ENCODE peak calls at places on chromosomes 3 and 15, in nine cellular contexts. W, B, K, U, Y, M, N, E and Z are unnamed samples.

GRCh38 chr3:52090131-52090548 is 33.8 kb upstream of the DUSP7 start:
- DNase-seq in K (no peak), W (no peak), Y (peak), E (no peak), U (no peak), M (peak), N (peak), B (peak), Z (no peak)

GRCh38 chr3:22115581-22115980 is 364.6 kb upstream of the ZNF385D start:
- DNase-seq in M (no peak), W (no peak), Y (no peak), E (no peak), B (peak), K (no peak), N (no peak), U (no peak), Z (no peak)

GRCh38 chr15:94387854-94388441 is 156.6 kb downstream of the MCTP2 start:
- DNase-seq in U (peak), N (no peak), B (no peak), W (no peak), E (no peak), Y (no peak), M (no peak), K (no peak), Z (no peak)

GRCh38 chr3:195224156-195224979 is 46.6 kb downstream of the XXYLT1 start:
- DNase-seq in M (peak), E (no peak), K (peak), N (no peak), Y (peak), B (no peak), W (no peak), U (peak), Z (no peak)

GRCh38 chr3:109265300-109265699 is 51.0 kb downstream of the DPPA2 start:
- DNase-seq in U (no peak), W (no peak), B (peak), N (no peak), K (no peak), M (no peak), Y (no peak), E (no peak), Z (no peak)

GRCh38 chr3:84092907-84093306 is 865.9 kb upstream of the CADM2 start:
- DNase-seq in U (no peak), E (no peak), B (no peak), N (no peak), K (no peak), M (no peak), Y (no peak), W (no peak), Z (no peak)

GRCh38 chr3:177351757-177352158 is 154.5 kb upstream of the TBL1XR1 start:
- DNase-seq in E (peak), U (peak), W (no peak), M (no peak), N (no peak), Y (no peak), K (no peak), B (no peak), Z (peak)

GRCh38 chr15:63072023-63072650 is 29.6 kb downstream of the TPM1 start:
- DNase-seq in K (no peak), N (no peak), U (no peak), B (peak), Y (no peak), M (no peak), W (no peak), E (no peak), Z (no peak)

GRCh38 chr3:64995857-64996564 is 308.2 kb upstream of the ADAMTS9 start:
- DNase-seq in N (peak), U (no peak), M (no peak), K (no peak), Y (no peak), W (no peak), B (peak), E (no peak), Z (no peak)

GRCh38 chr3:182473191-182473710 is 320.1 kb upstream of the ATP11B start:
- DNase-seq in B (no peak), E (no peak), W (no peak), K (no peak), N (no peak), Y (peak), U (no peak), M (no peak), Z (no peak)

GRCh38 chr15:92808611-92809063 is 91.5 kb upstream of the CHD2 start:
- DNase-seq in K (peak), B (peak), E (no peak), N (peak), M (no peak), U (no peak), Y (no peak), W (no peak), Z (peak)

GRCh38 chr3:30778923-30779322 is 115.5 kb downstream of the GADL1 start:
- DNase-seq in Y (no peak), B (no peak), U (no peak), M (no peak), K (no peak), W (no peak), E (no peak), N (no peak), Z (no peak)

GRCh38 chr3:11385329-11385728 is 113.1 kb downstream of the ATG7 start:
- DNase-seq in B (peak), K (no peak), N (peak), Y (peak), M (no peak), W (no peak), U (no peak), E (no peak), Z (no peak)

GRCh38 chr3:56001537-56001936 is 466.7 kb downstream of the ERC2 start:
- DNase-seq in U (no peak), E (no peak), Y (no peak), W (no peak), N (no peak), K (no peak), B (peak), M (no peak), Z (no peak)

GRCh38 chr3:169362261-169362660 is 301.3 kb downstream of the MECOM start:
- DNase-seq in W (no peak), M (no peak), U (no peak), N (peak), Y (peak), E (no peak), K (no peak), B (peak), Z (no peak)

GRCh38 chr15:82543155-82543554 is 2.9 kb upstream of the RPS17 start:
- DNase-seq in Y (no peak), U (peak), N (peak), W (no peak), K (no peak), B (peak), E (no peak), M (no peak), Z (no peak)

GRCh38 chr3:102449341-102449740 is 14.5 kb downstream of the ZPLD1 start:
- DNase-seq in K (no peak), E (no peak), W (no peak), Y (peak), N (peak), B (peak), U (no peak), M (no peak), Z (no peak)

GRCh38 chr3:187101184-187102072 is 37.9 kb downstream of the RPL39L start:
- DNase-seq in N (peak), K (peak), W (no peak), U (peak), B (peak), M (peak), Y (peak), E (no peak), Z (peak)

GRCh38 chr3:19146685-19147650 is 1.3 kb upstream of the KCNH8 start:
- DNase-seq in M (peak), U (peak), B (peak), K (peak), E (peak), Y (peak), N (peak), W (no peak), Z (peak)

GRCh38 chr3:133130168-133130567 is 92.0 kb downstream of the TMEM108 start:
- DNase-seq in N (peak), Y (no peak), M (no peak), B (peak), W (no peak), E (no peak), K (no peak), U (no peak), Z (no peak)

GRCh38 chr3:122263974-122264588 is 61.0 kb upstream of the CSTA start:
- DNase-seq in Y (no peak), B (no peak), W (no peak), E (no peak), N (no peak), U (no peak), M (no peak), K (no peak), Z (no peak)

GRCh38 chr3:72722930-72723726 is 125.1 kb downstream of the SHQ1 start:
- DNase-seq in K (no peak), M (no peak), E (peak), N (peak), U (no peak), Y (peak), W (no peak), B (peak), Z (peak)

GRCh38 chr3:190430906-190431305 is 18.8 kb downstream of the TMEM207 start:
- DNase-seq in K (no peak), U (no peak), Y (no peak), E (no peak), N (no peak), W (no peak), M (no peak), B (no peak), Z (no peak)

GRCh38 chr3:110568246-110568645 is 503.4 kb upstream of the NECTIN3 start:
- DNase-seq in M (no peak), U (no peak), Y (no peak), K (no peak), E (no peak), W (no peak), B (peak), N (peak), Z (no peak)

GRCh38 chr15:77038312-77039216 is 32.3 kb downstream of the TSPAN3 start:
- DNase-seq in U (no peak), B (no peak), N (no peak), Y (no peak), E (peak), W (no peak), M (no peak), K (peak), Z (no peak)

GRCh38 chr3:125141596-125142417 is 70.7 kb downstream of the SLC12A8 start:
- DNase-seq in M (peak), W (no peak), N (no peak), Y (peak), E (peak), U (peak), B (peak), K (peak), Z (peak)

GRCh38 chr3:55206000-55206399 is 278.1 kb upstream of the LRTM1 start:
- DNase-seq in Y (no peak), E (no peak), W (no peak), M (no peak), K (no peak), N (peak), U (no peak), B (peak), Z (no peak)

GRCh38 chr15:23690450-23690852 is 3.3 kb upstream of the NDN start:
- DNase-seq in B (peak), M (peak), K (no peak), N (peak), Y (no peak), E (no peak), U (no peak), W (no peak), Z (no peak)

GRCh38 chr15:33149919-33150318 is 44.6 kb downstream of the FMN1 start:
- DNase-seq in Y (no peak), W (no peak), U (no peak), K (no peak), B (peak), N (peak), E (no peak), M (no peak), Z (no peak)

GRCh38 chr15:78129098-78130011 is 1.9 kb downstream of the CIB2 start:
- DNase-seq in Y (peak), B (no peak), E (no peak), K (no peak), N (no peak), W (no peak), M (no peak), U (no peak), Z (no peak)

GRCh38 chr15:42065008-42065407 is 29.4 kb downstream of the PLA2G4D start:
- DNase-seq in Y (no peak), E (no peak), W (no peak), M (peak), B (no peak), K (peak), N (no peak), U (no peak), Z (no peak)

GRCh38 chr15:42063122-42063848 is 31.1 kb downstream of the PLA2G4D start:
- DNase-seq in E (no peak), K (peak), B (no peak), Y (no peak), M (no peak), U (no peak), N (no peak), W (no peak), Z (no peak)

GRCh38 chr15:42065478-42065877 is 28.9 kb downstream of the PLA2G4D start:
- DNase-seq in M (peak), W (no peak), N (no peak), E (no peak), B (no peak), Y (no peak), U (no peak), K (no peak), Z (no peak)

GRCh38 chr15:42062284-42062806 is 32.0 kb downstream of the PLA2G4D start:
- DNase-seq in Y (no peak), E (no peak), W (no peak), M (no peak), U (no peak), B (no peak), N (no peak), K (peak), Z (no peak)

DNA sequence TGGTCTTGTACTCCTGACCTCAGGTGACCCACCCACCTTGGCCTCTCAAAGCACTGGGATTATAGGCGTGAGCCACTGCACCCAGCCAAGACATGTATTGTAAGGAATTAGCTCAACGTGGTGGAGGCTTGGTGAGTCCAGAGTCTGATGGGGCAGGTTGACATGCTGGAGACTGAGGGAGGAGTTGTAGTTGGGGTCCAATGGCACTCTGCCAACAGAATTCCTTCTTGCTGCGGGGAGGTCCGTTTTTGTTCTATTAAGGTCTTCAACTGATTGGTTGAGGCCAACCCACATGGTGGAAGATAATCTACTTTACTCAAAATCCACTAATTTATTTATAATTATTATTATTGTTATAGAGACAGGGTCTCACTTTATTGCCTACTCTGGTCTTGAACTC is 30.1 kb downstream of the PLA2G4D start:
- DNase-seq in E (no peak), U (no peak), M (no peak), N (no peak), W (no peak), K (peak), Y (no peak), B (no peak), Z (no peak)
- TF ChIP-seq CTCF in E (no peak), U (no peak), M (no peak), N (no peak), W (no peak), K (no peak), Y (no peak), B (no peak), Z (no peak)

DNA sequence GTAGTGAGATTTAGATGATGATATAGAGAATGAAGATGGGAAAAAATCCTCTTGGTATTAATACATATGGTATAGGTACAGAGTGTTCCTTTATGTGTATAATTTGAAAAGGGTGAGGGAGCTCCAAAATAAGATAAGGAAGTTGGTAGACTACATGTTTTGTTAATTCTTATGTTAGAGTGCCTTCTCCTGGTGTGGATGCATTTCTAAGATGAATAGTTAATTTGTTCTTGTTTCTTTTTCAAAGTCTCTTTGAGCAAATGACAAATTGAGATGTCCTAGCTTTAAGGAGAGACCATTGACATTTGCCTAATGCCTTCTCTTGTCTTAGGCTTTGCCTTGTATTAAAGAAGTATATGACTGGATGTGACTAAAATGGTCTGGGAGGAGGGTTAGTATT is 34.1 kb downstream of the AKAP13 start:
- DNase-seq in Y (no peak), N (peak), E (peak), W (no peak), U (peak), M (no peak), B (no peak), K (no peak), Z (peak)
- TF ChIP-seq CTCF in Y (peak), N (peak), E (peak), W (peak), U (peak), M (peak), B (no peak), K (no peak), Z (peak)

GRCh38 chr3:111618945-111619344 is 23.8 kb upstream of the ZBED2 start:
- DNase-seq in B (no peak), E (no peak), U (no peak), Y (no peak), N (no peak), K (no peak), W (no peak), M (no peak), Z (no peak)

GRCh38 chr3:111617406-111617805 is 22.3 kb upstream of the ZBED2 start:
- DNase-seq in K (no peak), U (no peak), E (no peak), B (no peak), M (no peak), W (no peak), Y (no peak), N (no peak), Z (no peak)

GRCh38 chr3:111617912-111618601 is 22.9 kb upstream of the ZBED2 start:
- DNase-seq in Y (no peak), N (peak), B (no peak), K (no peak), W (no peak), M (no peak), U (no peak), E (no peak), Z (no peak)

GRCh38 chr3:111619833-111620232 is 24.7 kb upstream of the ZBED2 start:
- DNase-seq in W (no peak), Y (no peak), U (no peak), M (no peak), E (no peak), B (peak), K (no peak), N (peak), Z (no peak)

DNA sequence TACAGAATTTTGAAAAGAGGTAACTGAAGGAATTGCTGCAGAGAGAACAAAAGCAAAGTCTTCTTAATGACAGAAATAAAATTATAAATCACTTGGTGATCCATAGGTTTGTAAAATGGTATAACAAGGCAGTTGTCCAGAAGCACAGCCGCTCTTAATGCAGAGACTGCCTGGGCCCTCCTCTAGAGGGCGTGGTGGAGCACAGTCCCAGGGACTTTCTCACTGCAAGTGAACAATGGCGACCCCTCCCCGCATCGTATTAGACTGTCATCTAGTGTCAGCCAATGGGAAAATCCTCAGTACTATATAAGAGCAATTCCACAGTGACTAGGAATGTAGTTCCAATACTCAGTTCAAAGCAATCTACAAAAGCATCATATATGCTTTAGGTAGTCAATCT is 26.4 kb upstream of the ZBED2 start:
- DNase-seq in N (no peak), W (no peak), U (no peak), Y (peak), B (no peak), K (no peak), E (no peak), M (no peak), Z (no peak)
- TF ChIP-seq CTCF in N (peak), W (peak), U (peak), Y (peak), B (no peak), K (no peak), E (peak), M (no peak), Z (peak)

GRCh38 chr3:44077267-44077666 is 164.4 kb upstream of the TOPAZ1 start:
- DNase-seq in K (peak), Y (no peak), N (no peak), E (no peak), U (no peak), B (no peak), M (no peak), W (no peak), Z (no peak)
- TF ChIP-seq CTCF in K (no peak), Y (no peak), N (no peak), E (no peak), U (no peak), B (no peak), M (no peak), W (peak), Z (peak)

GRCh38 chr3:42732829-42733459 is 30.3 kb upstream of the HHATL start:
- DNase-seq in K (peak), B (no peak), Y (no peak), W (no peak), M (no peak), N (no peak), U (no peak), E (no peak), Z (no peak)
- TF ChIP-seq CTCF in K (no peak), B (no peak), Y (no peak), W (no peak), M (no peak), N (peak), U (no peak), E (no peak), Z (no peak)

GRCh38 chr3:67605377-67605776 is 49.0 kb downstream of the SUCLG2 start:
- DNase-seq in Y (no peak), U (no peak), E (no peak), M (no peak), K (no peak), N (peak), W (no peak), B (peak), Z (no peak)
- TF ChIP-seq CTCF in Y (no peak), U (no peak), E (no peak), M (peak), K (no peak), N (peak), W (no peak), B (peak), Z (no peak)

GRCh38 chr15:45635763-45636292 is 999 bp downstream of the SQOR start:
- DNase-seq in N (no peak), U (peak), E (no peak), K (peak), Y (no peak), B (no peak), M (no peak), W (no peak), Z (no peak)
- TF ChIP-seq CTCF in N (no peak), U (no peak), E (no peak), K (no peak), Y (no peak), B (no peak), M (no peak), W (peak), Z (no peak)

GRCh38 chr15:95713315-95713714 is 617.2 kb upstream of the NR2F2 start:
- DNase-seq in Y (no peak), U (no peak), W (no peak), M (no peak), E (no peak), K (no peak), N (no peak), B (no peak), Z (no peak)

GRCh38 chr15:95715116-95715888 is 615.2 kb upstream of the NR2F2 start:
- DNase-seq in K (no peak), E (no peak), U (no peak), W (no peak), M (no peak), N (peak), B (no peak), Y (no peak), Z (no peak)

GRCh38 chr15:95715919-95716318 is 614.6 kb upstream of the NR2F2 start:
- DNase-seq in K (no peak), M (no peak), W (no peak), N (no peak), Y (no peak), B (peak), E (no peak), U (no peak), Z (no peak)

GRCh38 chr15:95716708-95717107 is 613.8 kb upstream of the NR2F2 start:
- DNase-seq in N (no peak), Y (no peak), W (no peak), U (no peak), E (no peak), M (no peak), K (no peak), B (no peak), Z (no peak)

DNA sequence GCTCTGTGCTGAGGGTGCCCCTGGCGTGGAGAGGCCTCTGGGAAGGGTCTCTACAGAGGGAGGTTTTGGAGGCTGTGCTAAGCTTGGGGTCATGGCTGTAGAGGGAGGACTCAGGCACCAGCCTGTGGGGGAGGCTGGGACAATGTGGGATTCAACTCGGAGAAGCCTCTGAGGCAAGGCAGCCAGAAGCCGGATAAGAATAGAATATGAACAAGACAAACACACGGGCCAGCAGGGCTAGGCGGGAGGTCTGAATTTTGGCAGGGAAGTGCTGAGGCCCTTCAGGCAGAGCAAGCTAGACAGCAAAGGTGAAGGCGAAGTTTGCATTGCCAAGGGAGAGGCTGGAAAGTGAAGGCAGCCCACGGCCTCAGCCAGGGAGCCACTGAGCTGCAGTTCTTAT is 612.1 kb upstream of the NR2F2 start:
- DNase-seq in U (no peak), W (no peak), Y (no peak), K (no peak), M (peak), B (no peak), E (no peak), N (no peak), Z (no peak)
- TF ChIP-seq CTCF in U (no peak), W (no peak), Y (no peak), K (no peak), M (no peak), B (no peak), E (no peak), N (no peak), Z (no peak)

GRCh38 chr3:123584284-123584987 is 417 bp downstream of the HACD2 start:
- DNase-seq in N (no peak), Y (peak), M (peak), E (peak), K (peak), U (no peak), W (no peak), B (peak), Z (no peak)
- TF ChIP-seq CTCF in N (no peak), Y (no peak), M (no peak), E (peak), K (no peak), U (peak), W (peak), B (no peak), Z (no peak)